ENCODE peak calls at places on chromosomes 1 and 21, in seven cellular contexts. One of them, this sample, is unnamed.

GRCh38 chr1:197683895-197684553 is 91.3 kb downstream of the DENND1B start:
- DNase-seq in neuronal stem cell: no peak
- DNase-seq in H1: no peak
- DNase-seq in H9: no peak
- DNase-seq in mesendoderm: no peak
- DNase-seq in IMR-90: no peak
- DNase-seq in trophoblast cell: peak
- DNase-seq in this sample: no peak

GRCh38 chr21:33348728-33349127 is 24.0 kb downstream of the IFNAR1 start:
- DNase-seq in neuronal stem cell: no peak
- DNase-seq in H1: no peak
- DNase-seq in H9: no peak
- DNase-seq in mesendoderm: no peak
- DNase-seq in IMR-90: no peak
- DNase-seq in trophoblast cell: no peak
- DNase-seq in this sample: no peak

GRCh38 chr1:228735871-228736586 is 750 bp downstream of the RHOU start:
- DNase-seq in neuronal stem cell: no peak
- DNase-seq in H1: peak
- DNase-seq in H9: peak
- DNase-seq in mesendoderm: peak
- DNase-seq in IMR-90: peak
- DNase-seq in trophoblast cell: peak
- DNase-seq in this sample: peak

GRCh38 chr1:210291786-210292275 is 36.9 kb upstream of the HHAT start:
- DNase-seq in neuronal stem cell: no peak
- DNase-seq in H1: no peak
- DNase-seq in H9: no peak
- DNase-seq in mesendoderm: no peak
- DNase-seq in IMR-90: no peak
- DNase-seq in trophoblast cell: peak
- DNase-seq in this sample: peak

GRCh38 chr1:64663654-64664053 is 81.2 kb upstream of the RAVER2 start:
- DNase-seq in neuronal stem cell: peak
- DNase-seq in H1: peak
- DNase-seq in H9: peak
- DNase-seq in mesendoderm: peak
- DNase-seq in IMR-90: peak
- DNase-seq in trophoblast cell: no peak
- DNase-seq in this sample: peak

GRCh38 chr1:55682198-55682597 is 467.0 kb upstream of the USP24 start:
- DNase-seq in neuronal stem cell: no peak
- DNase-seq in H1: no peak
- DNase-seq in H9: no peak
- DNase-seq in mesendoderm: no peak
- DNase-seq in IMR-90: peak
- DNase-seq in trophoblast cell: no peak
- DNase-seq in this sample: no peak

GRCh38 chr1:22776051-22776611 is 65.5 kb downstream of the EPHB2 start:
- DNase-seq in neuronal stem cell: no peak
- DNase-seq in H1: no peak
- DNase-seq in H9: no peak
- DNase-seq in mesendoderm: no peak
- DNase-seq in IMR-90: no peak
- DNase-seq in trophoblast cell: no peak
- DNase-seq in this sample: peak

GRCh38 chr1:160338580-160338979 is 4.5 kb downstream of the COPA start:
- DNase-seq in neuronal stem cell: no peak
- DNase-seq in H1: no peak
- DNase-seq in H9: no peak
- DNase-seq in mesendoderm: no peak
- DNase-seq in IMR-90: no peak
- DNase-seq in trophoblast cell: no peak
- DNase-seq in this sample: no peak

GRCh38 chr1:30191154-30191702 is 532.2 kb downstream of the MATN1 start:
- DNase-seq in neuronal stem cell: no peak
- DNase-seq in H1: peak
- DNase-seq in H9: no peak
- DNase-seq in mesendoderm: peak
- DNase-seq in IMR-90: peak
- DNase-seq in trophoblast cell: peak
- DNase-seq in this sample: peak

GRCh38 chr1:164765557-164765956 is 206.6 kb downstream of the PBX1 start:
- DNase-seq in neuronal stem cell: no peak
- DNase-seq in H1: no peak
- DNase-seq in H9: no peak
- DNase-seq in mesendoderm: peak
- DNase-seq in IMR-90: peak
- DNase-seq in trophoblast cell: peak
- DNase-seq in this sample: peak

GRCh38 chr21:39097981-39098380 is 85.3 kb downstream of the PSMG1 start:
- DNase-seq in neuronal stem cell: no peak
- DNase-seq in H1: no peak
- DNase-seq in H9: no peak
- DNase-seq in mesendoderm: no peak
- DNase-seq in IMR-90: no peak
- DNase-seq in trophoblast cell: no peak
- DNase-seq in this sample: peak
- H2AK5ac ChIP-seq in neuronal stem cell: no peak
- H2AK5ac ChIP-seq in H1: no peak
- H2AK5ac ChIP-seq in H9: no peak
- H2AK5ac ChIP-seq in mesendoderm: no peak
- H2AK5ac ChIP-seq in IMR-90: peak
- H2AK5ac ChIP-seq in trophoblast cell: no peak
- H2AK5ac ChIP-seq in this sample: no peak

GRCh38 chr21:44261675-44262295 is at the start of gene DNMT3L:
- DNase-seq in neuronal stem cell: no peak
- DNase-seq in H1: no peak
- DNase-seq in H9: no peak
- DNase-seq in mesendoderm: no peak
- DNase-seq in IMR-90: no peak
- DNase-seq in trophoblast cell: no peak
- DNase-seq in this sample: no peak
- H3K4ac ChIP-seq in neuronal stem cell: peak
- H3K4ac ChIP-seq in H1: no peak
- H3K4ac ChIP-seq in H9: no peak
- H3K4ac ChIP-seq in mesendoderm: peak
- H3K4ac ChIP-seq in IMR-90: no peak
- H3K4ac ChIP-seq in trophoblast cell: no peak
- H3K4ac ChIP-seq in this sample: no peak

DNA sequence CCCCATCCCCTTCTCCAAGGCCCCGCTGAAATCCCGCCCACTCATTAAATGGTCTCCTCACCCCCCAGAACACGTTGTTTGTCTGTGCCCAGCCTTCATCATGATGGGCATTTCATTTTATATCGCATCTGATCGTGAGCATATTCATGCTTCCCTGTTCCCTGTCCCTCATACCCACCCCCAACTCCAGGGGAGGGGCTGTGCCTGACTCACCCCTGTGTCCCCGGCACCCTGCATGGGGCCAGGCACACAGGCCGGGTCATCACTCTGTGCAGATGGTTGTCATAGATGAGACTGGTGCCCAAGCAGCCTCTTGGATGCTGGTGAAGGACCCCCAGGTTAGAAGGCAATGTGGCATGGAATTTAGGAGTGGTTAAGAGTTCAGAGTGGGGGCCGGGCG is 11.0 kb downstream of the CAMK2N1 start:
- DNase-seq in neuronal stem cell: no peak
- DNase-seq in H1: no peak
- DNase-seq in H9: no peak
- DNase-seq in mesendoderm: no peak
- DNase-seq in IMR-90: no peak
- DNase-seq in trophoblast cell: no peak
- DNase-seq in this sample: no peak
- H2AK5ac ChIP-seq in neuronal stem cell: peak
- H2AK5ac ChIP-seq in H1: no peak
- H2AK5ac ChIP-seq in H9: no peak
- H2AK5ac ChIP-seq in mesendoderm: no peak
- H2AK5ac ChIP-seq in IMR-90: no peak
- H2AK5ac ChIP-seq in trophoblast cell: no peak
- H2AK5ac ChIP-seq in this sample: peak

GRCh38 chr1:143748906-143749305 is 222.9 kb downstream of the FAM72C start:
- DNase-seq in neuronal stem cell: no peak
- DNase-seq in H1: no peak
- DNase-seq in H9: no peak
- DNase-seq in mesendoderm: no peak
- DNase-seq in IMR-90: no peak
- DNase-seq in trophoblast cell: no peak
- DNase-seq in this sample: no peak
- H3K4ac ChIP-seq in neuronal stem cell: no peak
- H3K4ac ChIP-seq in H1: no peak
- H3K4ac ChIP-seq in H9: no peak
- H3K4ac ChIP-seq in mesendoderm: no peak
- H3K4ac ChIP-seq in IMR-90: no peak
- H3K4ac ChIP-seq in trophoblast cell: no peak
- H3K4ac ChIP-seq in this sample: no peak

GRCh38 chr1:51875836-51876235 is 2.7 kb downstream of the NRDC start:
- DNase-seq in neuronal stem cell: no peak
- DNase-seq in H1: no peak
- DNase-seq in H9: no peak
- DNase-seq in mesendoderm: no peak
- DNase-seq in IMR-90: no peak
- DNase-seq in trophoblast cell: no peak
- DNase-seq in this sample: no peak

GRCh38 chr1:51877434-51878306 is 857 bp downstream of the NRDC start:
- DNase-seq in neuronal stem cell: no peak
- DNase-seq in H1: no peak
- DNase-seq in H9: peak
- DNase-seq in mesendoderm: peak
- DNase-seq in IMR-90: peak
- DNase-seq in trophoblast cell: peak
- DNase-seq in this sample: peak

GRCh38 chr1:51875291-51875772 is 3.2 kb downstream of the NRDC start:
- DNase-seq in neuronal stem cell: no peak
- DNase-seq in H1: no peak
- DNase-seq in H9: no peak
- DNase-seq in mesendoderm: no peak
- DNase-seq in IMR-90: no peak
- DNase-seq in trophoblast cell: no peak
- DNase-seq in this sample: no peak

GRCh38 chr1:51878307-51878615 is 266 bp downstream of the NRDC start:
- DNase-seq in neuronal stem cell: no peak
- DNase-seq in H1: no peak
- DNase-seq in H9: no peak
- DNase-seq in mesendoderm: no peak
- DNase-seq in IMR-90: no peak
- DNase-seq in trophoblast cell: no peak
- DNase-seq in this sample: no peak

DNA sequence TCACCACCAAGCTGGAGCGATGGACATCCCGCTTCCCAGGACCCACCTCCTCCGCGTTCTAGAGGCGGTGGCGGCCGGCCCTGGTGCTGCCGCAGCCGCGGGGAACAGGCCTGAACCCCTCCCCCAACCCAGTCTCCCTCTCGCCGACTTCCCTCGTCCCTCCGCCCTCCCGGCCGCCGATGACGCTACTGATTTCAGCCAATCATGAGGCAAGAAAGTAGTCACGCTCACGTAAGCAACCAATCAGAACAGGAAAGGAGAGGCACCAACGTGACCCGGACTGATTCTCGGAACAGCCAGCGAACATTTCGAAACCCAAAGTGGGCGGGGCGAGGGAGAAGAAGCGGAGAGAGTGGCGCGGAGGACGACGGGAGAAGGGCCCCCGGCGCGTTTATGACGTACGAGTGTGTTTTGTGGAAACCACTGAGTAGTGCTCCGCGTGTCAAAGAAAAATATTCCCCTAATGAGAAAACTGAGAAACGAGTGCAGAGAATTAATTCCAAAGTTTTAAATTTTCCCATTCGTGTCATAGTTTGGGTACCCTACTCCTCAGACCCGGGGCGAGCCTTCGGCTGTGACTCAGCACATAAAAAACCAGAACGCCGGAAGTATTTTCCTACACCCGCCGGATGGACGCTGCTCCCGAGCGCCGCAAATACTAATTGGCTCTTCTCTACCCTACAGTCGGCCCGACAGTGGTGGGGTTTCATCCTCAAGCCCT is at the start of gene NRDC:
- DNase-seq in neuronal stem cell: peak
- DNase-seq in H1: peak
- DNase-seq in H9: peak
- DNase-seq in mesendoderm: peak
- DNase-seq in IMR-90: peak
- DNase-seq in trophoblast cell: peak
- DNase-seq in this sample: peak
- H2AK5ac ChIP-seq in neuronal stem cell: peak
- H2AK5ac ChIP-seq in H1: peak
- H2AK5ac ChIP-seq in H9: peak
- H2AK5ac ChIP-seq in mesendoderm: peak
- H2AK5ac ChIP-seq in IMR-90: peak
- H2AK5ac ChIP-seq in trophoblast cell: peak
- H2AK5ac ChIP-seq in this sample: peak

DNA sequence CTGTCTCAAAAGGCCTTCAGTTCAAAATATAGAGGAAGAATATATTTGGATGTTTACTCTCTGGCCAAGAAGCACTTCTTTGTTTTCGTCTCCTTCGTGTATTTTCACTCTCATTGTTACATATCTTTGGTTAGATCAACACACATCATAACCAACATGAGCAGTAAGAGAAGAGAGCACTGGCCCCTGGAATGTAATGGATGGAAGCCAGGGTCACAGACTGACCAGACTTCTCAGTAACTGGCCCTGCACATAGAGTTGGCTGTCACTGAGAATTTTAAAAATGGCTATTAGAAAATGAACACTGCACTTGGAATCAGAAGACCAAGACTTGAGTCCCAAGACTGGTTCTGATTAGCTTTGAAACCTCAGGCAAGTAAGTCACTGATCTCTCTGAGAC is 215.9 kb upstream of the RRP15 start:
- DNase-seq in neuronal stem cell: no peak
- DNase-seq in H1: no peak
- DNase-seq in H9: no peak
- DNase-seq in mesendoderm: no peak
- DNase-seq in IMR-90: no peak
- DNase-seq in trophoblast cell: no peak
- DNase-seq in this sample: no peak
- H3K4ac ChIP-seq in neuronal stem cell: no peak
- H3K4ac ChIP-seq in H1: no peak
- H3K4ac ChIP-seq in H9: no peak
- H3K4ac ChIP-seq in mesendoderm: no peak
- H3K4ac ChIP-seq in IMR-90: no peak
- H3K4ac ChIP-seq in trophoblast cell: no peak
- H3K4ac ChIP-seq in this sample: no peak

DNA sequence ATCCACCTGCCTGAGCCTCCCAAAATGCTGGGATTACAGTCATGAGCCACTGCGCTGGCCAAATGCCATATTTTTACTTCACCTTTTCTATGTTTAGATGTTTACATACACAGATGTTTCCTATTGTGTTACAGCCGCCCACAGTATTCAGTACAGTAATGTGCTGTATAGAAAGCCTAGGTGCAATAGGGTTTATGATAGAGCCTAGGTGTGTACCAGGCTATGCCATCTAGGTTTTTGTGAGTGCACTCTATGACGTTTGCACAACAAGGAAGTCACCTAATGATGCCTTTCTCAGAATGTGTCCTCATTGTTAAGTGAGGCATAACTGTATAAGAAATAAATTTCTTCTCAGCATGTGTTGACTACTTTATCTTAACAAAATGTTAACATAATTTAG is 153.5 kb downstream of the CHRM3 start:
- DNase-seq in neuronal stem cell: no peak
- DNase-seq in H1: no peak
- DNase-seq in H9: no peak
- DNase-seq in mesendoderm: no peak
- DNase-seq in IMR-90: no peak
- DNase-seq in trophoblast cell: no peak
- DNase-seq in this sample: no peak
- H2AK5ac ChIP-seq in neuronal stem cell: no peak
- H2AK5ac ChIP-seq in H1: no peak
- H2AK5ac ChIP-seq in H9: no peak
- H2AK5ac ChIP-seq in mesendoderm: no peak
- H2AK5ac ChIP-seq in IMR-90: no peak
- H2AK5ac ChIP-seq in trophoblast cell: no peak
- H2AK5ac ChIP-seq in this sample: no peak

This sample was measured in mesenchymal stem cell.